ENCODE peak calls at places on chromosomes 12 and 14, in seven cellular contexts. R, O, C, D, V, E and A are unnamed samples.

GRCh38 chr12:132604108-132605054 is 6.0 kb downstream of the LRCOL1 start:
- DNase-seq in D (no peak), R (no peak), C (no peak), O (no peak), E (no peak), V (no peak), A (no peak)

GRCh38 chr14:54722791-54723432 is 156.0 kb downstream of the SAMD4A start:
- DNase-seq in O (no peak), V (no peak), R (peak), C (no peak), E (peak), D (no peak), A (no peak)

GRCh38 chr14:23094666-23095195 is at the start of gene ACIN1:
- DNase-seq in E (peak), C (no peak), O (peak), R (peak), D (peak), V (no peak), A (peak)

GRCh38 chr12:54853933-54854538 is at the start of gene MUCL1:
- DNase-seq in V (peak), R (peak), O (peak), E (peak), C (no peak), D (peak), A (peak)

GRCh38 chr14:58540693-58541092 is 97.1 kb upstream of the DACT1 start:
- DNase-seq in E (no peak), C (no peak), O (no peak), R (no peak), D (no peak), V (no peak), A (no peak)

GRCh38 chr12:42396473-42397259 is 70.7 kb downstream of the PPHLN1 start:
- DNase-seq in C (no peak), E (no peak), R (no peak), V (no peak), D (no peak), O (no peak), A (no peak)

GRCh38 chr12:57005980-57006808 is at the start of gene ZBTB39:
- DNase-seq in C (peak), D (no peak), V (peak), E (peak), O (peak), R (peak), A (peak)

GRCh38 chr12:98490491-98491453 is 24.6 kb upstream of the TMPO start:
- DNase-seq in R (peak), V (peak), C (peak), E (peak), D (peak), O (peak), A (peak)

GRCh38 chr12:49346659-49347306 is at the start of gene DNAJC22:
- DNase-seq in R (peak), E (peak), C (no peak), D (no peak), V (no peak), O (no peak), A (no peak)

GRCh38 chr12:56989866-56990610 is 16.3 kb downstream of the ZBTB39 start:
- DNase-seq in O (no peak), C (no peak), D (no peak), E (no peak), R (no peak), V (no peak), A (no peak)

GRCh38 chr14:65922166-65922565 is 509.6 kb downstream of the FUT8 start:
- DNase-seq in R (no peak), D (no peak), O (no peak), V (no peak), E (no peak), C (no peak), A (no peak)

GRCh38 chr12:19643635-19644034 is 204.3 kb downstream of the AEBP2 start:
- DNase-seq in C (peak), O (no peak), E (peak), D (no peak), V (no peak), R (peak), A (peak)

GRCh38 chr12:66708704-66709443 is 30.0 kb upstream of the GRIP1 start:
- DNase-seq in O (no peak), R (peak), E (peak), D (no peak), V (peak), C (no peak), A (peak)

GRCh38 chr14:74290415-74290814 is 12.3 kb downstream of the ABCD4 start:
- DNase-seq in V (no peak), R (peak), O (no peak), E (peak), C (no peak), D (no peak), A (peak)

GRCh38 chr14:89921896-89922548 is 32.5 kb downstream of the EFCAB11 start:
- DNase-seq in V (no peak), E (peak), O (no peak), D (no peak), C (peak), R (no peak), A (peak)

GRCh38 chr12:4779749-4780148 is 59.5 kb downstream of the GALNT8 start:
- DNase-seq in E (no peak), C (no peak), O (no peak), V (no peak), R (peak), D (no peak), A (no peak)

GRCh38 chr12:15188136-15188535 is 33.1 kb downstream of the RERG start:
- DNase-seq in V (no peak), O (no peak), E (no peak), D (no peak), C (no peak), R (no peak), A (no peak)

GRCh38 chr12:53255993-53256392 is 12.1 kb upstream of the ESPL1 start:
- DNase-seq in O (no peak), C (no peak), D (no peak), R (no peak), V (peak), E (no peak), A (no peak)

GRCh38 chr14:95705518-95705917 is 8.4 kb downstream of the TCL1A start:
- DNase-seq in D (no peak), V (no peak), O (no peak), C (no peak), R (no peak), E (no peak), A (no peak)

GRCh38 chr14:21308132-21308478 is 28.2 kb downstream of the RPGRIP1 start:
- DNase-seq in C (no peak), E (no peak), O (no peak), V (no peak), R (no peak), D (no peak), A (no peak)

GRCh38 chr14:51546603-51547258 is 105.0 kb upstream of the FRMD6 start:
- DNase-seq in C (no peak), E (no peak), V (no peak), D (no peak), O (no peak), R (no peak), A (peak)

GRCh38 chr14:30410986-30411385 is 148.0 kb upstream of the G2E3 start:
- DNase-seq in R (no peak), D (no peak), V (no peak), C (no peak), O (no peak), E (no peak), A (no peak)

GRCh38 chr12:40573024-40573423 is 119.2 kb upstream of the CNTN1 start:
- DNase-seq in E (no peak), D (no peak), V (no peak), R (no peak), O (no peak), C (no peak), A (no peak)

GRCh38 chr14:76175942-76176341 is 24.2 kb downstream of the GPATCH2L start:
- DNase-seq in O (no peak), C (no peak), R (no peak), D (no peak), V (no peak), E (no peak), A (no peak)

GRCh38 chr12:120490833-120491512 is 4.9 kb upstream of the DYNLL1 start:
- DNase-seq in R (no peak), C (no peak), V (no peak), D (no peak), E (no peak), O (no peak), A (no peak)

GRCh38 chr12:79547044-79547734 is 143.6 kb downstream of the PAWR start:
- DNase-seq in R (peak), C (peak), E (peak), O (no peak), V (no peak), D (no peak), A (no peak)

GRCh38 chr14:53044486-53044885 is 93.6 kb upstream of the FERMT2 start:
- DNase-seq in E (peak), D (no peak), O (no peak), V (no peak), R (no peak), C (no peak), A (peak)

GRCh38 chr14:71050227-71050823 is 143.1 kb downstream of the PCNX1 start:
- DNase-seq in O (no peak), C (no peak), D (no peak), E (peak), R (no peak), V (peak), A (peak)

GRCh38 chr14:69398053-69398817 is at the start of the genes ERH and SLC39A9:
- DNase-seq in O (peak), V (peak), C (peak), E (peak), R (peak), D (peak), A (peak)